ENCODE peak calls at places on chromosomes 13 and 19, in seven cellular contexts. K is GM12892, C is suprapubic skin, H is HCT116, U is GM12878, S is transverse colon, Y is upper lobe of left lung. T is an unnamed sample.

GRCh38 chr19:17445526-17446165 is 2.8 kb downstream of the TMEM221 start:
- DNase-seq in C (no peak), U (no peak), K (no peak), Y (no peak), S (no peak), H (no peak), T (no peak)

GRCh38 chr13:30020726-30021312 is 170.4 kb upstream of the UBL3 start:
- DNase-seq in U (no peak), C (no peak), H (no peak), S (no peak), K (no peak), Y (no peak), T (no peak)

GRCh38 chr13:48654511-48654910 is 782 bp downstream of the CYSLTR2 start:
- DNase-seq in Y (no peak), H (no peak), K (no peak), S (no peak), U (no peak), C (no peak), T (no peak)

GRCh38 chr13:28046981-28047380 is 53.4 kb downstream of the FLT3 start:
- DNase-seq in Y (no peak), H (no peak), S (no peak), C (no peak), K (no peak), U (no peak), T (no peak)

GRCh38 chr19:34772697-34773554 is at the start of gene ZNF599:
- DNase-seq in U (peak), C (peak), S (peak), H (peak), Y (peak), K (peak), T (peak)

GRCh38 chr13:113915786-113916329 is 52.0 kb upstream of the GAS6 start:
- DNase-seq in K (no peak), C (peak), U (no peak), S (no peak), Y (peak), H (no peak), T (no peak)

GRCh38 chr13:77339408-77339807 is 12.5 kb upstream of the MYCBP2 start:
- DNase-seq in C (no peak), H (no peak), U (no peak), S (no peak), K (no peak), Y (no peak), T (no peak)

GRCh38 chr13:32001392-32001768 is 30.2 kb upstream of the FRY start:
- DNase-seq in U (no peak), Y (peak), K (peak), S (no peak), C (no peak), H (peak), T (no peak)

GRCh38 chr13:65417953-65418352 is 1812.2 kb downstream of the PCDH9 start:
- DNase-seq in K (no peak), C (no peak), Y (no peak), H (no peak), U (no peak), S (no peak), T (no peak)

GRCh38 chr13:40666905-40667621 is 622 bp upstream of the FOXO1 start:
- DNase-seq in H (no peak), U (no peak), C (peak), K (peak), S (peak), Y (peak), T (peak)

GRCh38 chr13:114164027-114164426 is 15.0 kb upstream of the CFAP97D2 start:
- DNase-seq in H (no peak), K (no peak), S (no peak), C (no peak), U (no peak), Y (no peak), T (no peak)

GRCh38 chr19:4542896-4543351 is 3.1 kb upstream of the LRG1 start:
- DNase-seq in H (no peak), U (no peak), S (no peak), Y (no peak), K (no peak), C (no peak), T (no peak)

GRCh38 chr13:28754698-28755545 is 36.2 kb upstream of the SLC46A3 start:
- DNase-seq in K (no peak), H (peak), S (no peak), U (no peak), Y (peak), C (no peak), T (no peak)

GRCh38 chr19:21751379-21751778 is 16.0 kb downstream of the ZNF100 start:
- DNase-seq in H (no peak), Y (no peak), K (no peak), C (no peak), U (no peak), S (no peak), T (no peak)

GRCh38 chr19:51407631-51408131 is 9.8 kb downstream of the SIGLEC10 start:
- DNase-seq in Y (no peak), U (no peak), K (no peak), C (no peak), S (peak), H (peak), T (no peak)

GRCh38 chr13:74226791-74227475 is 92.7 kb upstream of the KLF12 start:
- DNase-seq in H (no peak), S (no peak), Y (no peak), C (no peak), K (no peak), U (no peak), T (no peak)

GRCh38 chr13:89238496-89238895 is 1567.3 kb downstream of the SLITRK5 start:
- DNase-seq in S (no peak), C (no peak), U (no peak), Y (no peak), K (no peak), H (no peak), T (no peak)

GRCh38 chr19:42290523-42291436 is 11.2 kb upstream of the PRR19 start:
- DNase-seq in C (no peak), K (peak), U (no peak), Y (no peak), H (no peak), S (no peak), T (no peak)

GRCh38 chr13:41652735-41653361 is 195.5 kb downstream of the RGCC start:
- DNase-seq in H (peak), K (peak), C (no peak), Y (no peak), U (no peak), S (no peak), T (no peak)

GRCh38 chr13:69458013-69458412 is 649.6 kb upstream of the ATXN8OS start:
- DNase-seq in S (no peak), K (no peak), H (no peak), Y (no peak), U (no peak), C (no peak), T (no peak)

GRCh38 chr19:29449371-29449770 is 76.4 kb upstream of the VSTM2B start:
- DNase-seq in Y (no peak), C (no peak), S (no peak), H (no peak), K (no peak), U (no peak), T (no peak)

GRCh38 chr19:47176627-47177090 is 46.0 kb downstream of the SAE1 start:
- DNase-seq in S (no peak), Y (no peak), C (no peak), U (no peak), H (no peak), K (no peak), T (no peak)

GRCh38 chr13:112583592-112584277 is 4.2 kb downstream of the TUBGCP3 start:
- DNase-seq in H (no peak), U (no peak), K (no peak), S (peak), C (no peak), Y (peak), T (no peak)

GRCh38 chr19:17346109-17346671 is 8.8 kb downstream of the GTPBP3 start:
- DNase-seq in Y (peak), S (peak), C (no peak), H (peak), U (peak), K (peak), T (peak)

GRCh38 chr13:111572956-111573355 is 252.5 kb downstream of the TEX29 start:
- DNase-seq in C (no peak), K (no peak), S (peak), H (no peak), Y (no peak), U (no peak), T (no peak)

GRCh38 chr19:18173572-18174294 is at the start of gene IFI30:
- DNase-seq in U (peak), H (no peak), Y (peak), S (peak), K (peak), C (no peak), T (peak)

GRCh38 chr19:38037151-38037611 is 130.2 kb downstream of the SIPA1L3 start:
- DNase-seq in C (no peak), K (no peak), U (no peak), S (no peak), Y (no peak), H (no peak), T (no peak)

GRCh38 chr13:114063545-114064515 is 68.6 kb downstream of the RASA3 start:
- DNase-seq in Y (peak), U (no peak), K (no peak), H (no peak), S (peak), C (peak), T (peak)

GRCh38 chr13:99749627-99750026 is 221.9 kb downstream of the ZIC5 start:
- DNase-seq in H (no peak), C (no peak), K (no peak), Y (no peak), S (no peak), U (no peak), T (no peak)

GRCh38 chr13:76216729-76217128 is 580.6 kb downstream of the LMO7 start:
- DNase-seq in H (no peak), U (no peak), C (no peak), S (no peak), Y (no peak), K (no peak), T (no peak)

GRCh38 chr19:13493516-13494310 is 12.6 kb downstream of the CACNA1A start:
- DNase-seq in C (no peak), U (no peak), Y (no peak), S (no peak), H (no peak), K (no peak), T (no peak)

DNA sequence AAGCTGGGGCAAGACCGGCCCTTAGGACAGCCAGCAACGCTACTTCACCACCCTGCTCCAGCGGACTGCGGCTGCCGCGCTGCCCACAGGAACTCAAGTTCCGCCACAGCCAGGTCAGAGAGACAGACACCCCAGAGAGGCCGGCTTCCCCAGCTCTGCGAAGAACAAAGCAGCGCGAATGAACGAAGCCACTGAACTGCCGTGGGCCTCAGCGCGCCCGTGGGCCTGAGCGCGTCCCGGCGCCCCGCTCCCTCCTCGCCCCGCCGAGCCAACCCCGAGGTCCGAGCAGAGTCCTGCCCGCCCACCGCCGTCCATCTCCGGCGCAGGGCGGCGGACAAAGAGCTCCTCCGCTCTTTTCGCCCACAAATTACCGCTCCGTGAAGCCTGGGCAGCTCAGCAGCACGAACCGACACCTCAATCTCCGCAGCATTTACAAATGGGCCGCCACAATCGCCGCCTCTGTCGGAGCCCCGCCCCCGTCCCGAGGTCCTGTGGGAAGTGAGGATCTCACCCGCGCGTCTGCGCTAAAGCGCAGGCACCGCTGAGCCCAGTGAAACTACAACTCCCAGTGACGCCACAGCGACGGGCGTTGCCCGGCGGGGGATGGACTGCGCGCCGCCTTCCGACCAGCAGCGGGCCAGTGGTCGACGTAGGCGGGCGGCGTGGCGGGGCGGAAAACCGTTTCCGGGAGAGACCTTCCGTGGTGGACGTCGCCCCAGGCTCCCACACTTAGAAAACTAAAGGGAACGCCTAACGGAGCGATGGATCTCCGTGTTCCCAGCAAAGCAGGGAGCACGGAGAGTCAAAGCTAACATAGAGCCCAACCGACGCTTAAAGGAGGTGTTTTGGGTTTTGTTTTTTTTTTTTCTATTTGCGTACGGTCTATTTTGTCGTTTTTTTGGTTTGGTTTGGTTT is 158.7 kb downstream of the RNF17 start:
- DNase-seq in K (peak), H (peak), S (peak), Y (peak), C (peak), U (peak), T (peak)
- TF ChIP-seq POLR2AphosphoS5 in K (peak), H (peak), S (peak), Y (peak), C (peak), U (peak), T (peak)

GRCh38 chr19:44845612-44846454 is at the start of gene NECTIN2:
- DNase-seq in S (peak), U (peak), K (peak), C (peak), H (peak), Y (peak), T (peak)
- TF ChIP-seq POLR2A in S (peak), U (no peak), K (no peak), C (peak), H (no peak), Y (peak), T (peak)

GRCh38 chr13:33639158-33639557 is 178.8 kb upstream of the RFC3 start:
- DNase-seq in U (no peak), K (no peak), Y (no peak), C (no peak), S (peak), H (no peak), T (peak)
- TF ChIP-seq POLR2AphosphoS5 in U (no peak), K (no peak), Y (no peak), C (peak), S (peak), H (no peak), T (peak)

GRCh38 chr19:49057636-49058234 is at the start of gene CGB7:
- DNase-seq in U (no peak), C (no peak), Y (peak), S (peak), K (no peak), H (no peak), T (peak)

GRCh38 chr19:49059056-49059455 is 1.5 kb upstream of the CGB7 start:
- DNase-seq in Y (no peak), K (no peak), S (no peak), C (no peak), H (no peak), U (no peak), T (no peak)

GRCh38 chr19:49058592-49058991 is 1.0 kb upstream of the CGB7 start:
- DNase-seq in K (no peak), S (no peak), Y (no peak), H (no peak), C (no peak), U (no peak), T (no peak)

GRCh38 chr19:49061000-49061399 is 3.5 kb upstream of the CGB7 start:
- DNase-seq in K (no peak), Y (no peak), C (no peak), H (no peak), U (no peak), S (no peak), T (no peak)

DNA sequence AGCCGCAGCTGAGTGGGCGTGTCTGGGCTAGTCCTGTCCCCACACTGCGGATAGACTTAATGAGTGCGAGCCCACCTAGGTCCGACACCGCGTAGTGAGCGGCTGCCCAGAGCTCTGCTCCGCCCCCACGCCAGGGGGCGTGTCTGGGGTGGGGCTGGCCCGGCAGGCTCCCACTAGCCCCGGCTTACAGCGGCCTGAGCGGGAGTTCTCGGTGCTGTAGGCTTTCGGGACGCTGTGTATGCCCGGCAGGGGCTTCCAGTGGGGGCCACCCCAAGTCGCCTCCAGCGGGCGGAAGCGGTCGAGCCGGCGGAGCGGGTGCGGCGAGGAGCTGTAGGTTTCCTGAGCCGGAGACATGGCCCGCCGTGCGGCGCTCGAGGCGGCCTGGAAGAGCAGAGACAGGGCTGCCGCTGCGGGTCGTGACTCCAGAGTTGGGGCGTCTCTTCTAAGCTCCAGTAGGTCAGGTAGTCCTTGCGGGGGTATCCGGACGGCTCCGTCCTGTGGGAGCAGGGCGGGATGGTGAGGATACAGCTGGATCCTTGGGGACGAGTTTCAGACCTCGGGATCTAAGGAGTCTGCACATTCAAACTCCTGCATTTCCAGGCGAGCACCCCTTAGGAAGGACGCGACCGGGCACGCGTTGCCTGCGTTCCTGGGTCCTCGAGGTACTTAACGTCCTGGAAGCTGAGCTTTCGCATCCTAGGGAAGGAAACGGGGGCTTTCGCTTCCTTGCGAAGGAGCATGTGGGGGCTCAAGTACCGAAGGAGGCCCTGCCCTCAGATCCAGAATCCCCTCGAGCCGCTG is 1.2 kb downstream of the CGB7 start:
- DNase-seq in C (no peak), K (peak), Y (peak), H (peak), S (peak), U (no peak), T (no peak)
- TF ChIP-seq POLR2A in C (no peak), K (no peak), Y (no peak), H (peak), S (no peak), U (no peak), T (no peak)

DNA sequence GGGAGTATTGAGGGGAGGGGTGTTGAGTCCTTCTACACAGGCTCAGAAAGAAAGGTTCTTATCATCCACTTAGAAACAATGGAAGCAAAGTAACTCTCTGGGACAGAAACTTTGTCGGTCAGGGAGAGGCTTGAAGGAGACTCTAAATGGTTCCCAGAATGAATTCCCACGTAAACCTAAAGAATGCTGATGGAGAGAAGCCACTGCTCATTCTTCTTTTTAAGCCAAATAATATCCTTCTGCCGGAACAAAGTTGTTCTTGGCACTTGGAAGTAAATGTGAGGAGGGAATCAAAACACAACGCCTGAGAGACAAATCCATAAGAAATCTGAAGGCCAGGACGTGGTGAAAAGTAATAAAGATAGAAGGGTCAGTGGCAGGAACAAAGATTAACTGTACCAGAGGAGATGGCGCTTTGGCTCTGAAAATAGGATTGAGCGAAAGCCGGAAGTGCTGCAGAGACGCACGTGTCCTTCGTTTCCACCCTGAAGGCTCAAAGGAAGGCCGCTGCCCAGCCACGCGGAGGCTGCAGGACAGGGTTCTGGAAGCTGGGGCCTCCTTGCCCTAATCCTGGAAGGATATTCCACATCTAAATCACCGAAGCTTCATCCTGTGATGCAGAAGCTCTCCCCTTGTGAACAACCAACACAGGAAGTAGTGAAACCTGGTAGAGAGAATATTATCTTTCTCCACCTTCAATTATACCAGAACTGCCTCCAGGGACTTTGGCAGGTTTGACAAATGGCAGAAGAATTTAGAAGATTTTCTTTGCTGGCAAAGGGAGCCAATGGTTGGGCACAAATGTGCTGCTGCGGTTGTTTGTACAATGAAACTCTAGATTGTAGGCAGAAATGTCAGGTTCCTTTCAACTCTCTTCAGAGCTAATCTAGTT is 214.6 kb upstream of the SERP2 start:
- DNase-seq in K (no peak), S (no peak), U (no peak), C (no peak), H (no peak), Y (no peak), T (no peak)
- TF ChIP-seq POLR2AphosphoS5 in K (no peak), S (peak), U (no peak), C (no peak), H (no peak), Y (no peak), T (no peak)

GRCh38 chr19:57583521-57584416 is at the start of gene ZIK1:
- DNase-seq in K (peak), H (no peak), S (peak), U (peak), Y (peak), C (peak), T (peak)
- TF ChIP-seq POLR2A in K (peak), H (no peak), S (no peak), U (peak), Y (peak), C (peak), T (no peak)

T was measured in sigmoid colon.